ENCODE peak calls at places on chromosomes 13 and 19, in eight cellular contexts. F is naive B cell; O is iris pigment epithelial cell; L is RWPE1; Y is NCI-H2081 treated with DMSO at 0.1 percent for 48 hours; T is activated CD4-positive, alpha-beta T cell treated with anti-CD3 and anti-CD28 coated beads, Interleukin-2, amount 10 ng/mL, durations not matched to agents 7 days and 5 days; K is stimulated activated CD4-positive, alpha-beta T cell treated with anti-CD3 and anti-CD28 coated beads, Interleukin-2, amount 100 ng/mL, for 4 hours; N is stimulated activated CD8-positive, alpha-beta memory T cell treated with anti-CD3 and anti-CD28 coated beads, Interleukin-15, amount 100 ng/mL, for 4 hours. H is an unnamed sample.

GRCh38 chr13:34207334-34207733 is 389.4 kb downstream of the RFC3 start:
- DNase-seq in K (no peak), F (no peak), N (no peak), O (peak; percentile 94), T (no peak), Y (no peak), L (peak; percentile 35), H (peak; percentile 79)

GRCh38 chr13:110454227-110454859 is 107.2 kb downstream of the RAB20 start:
- DNase-seq in K (no peak), L (no peak), O (no peak), F (no peak), Y (no peak), T (no peak), N (no peak), H (no peak)

GRCh38 chr13:92974905-92975429 is 251.6 kb upstream of the GPC6 start:
- DNase-seq in O (no peak), F (no peak), K (no peak), T (no peak), N (no peak), L (no peak), Y (no peak), H (no peak)

GRCh38 chr13:48782429-48782840 is 128.7 kb downstream of the CYSLTR2 start:
- DNase-seq in K (no peak), L (no peak), Y (no peak), O (no peak), F (no peak), T (no peak), N (no peak), H (no peak)

GRCh38 chr19:47324502-47324901 is 7.5 kb upstream of the C5AR2 start:
- DNase-seq in N (no peak), K (no peak), O (no peak), T (no peak), F (no peak), Y (no peak), L (no peak), H (no peak)

GRCh38 chr19:15538774-15539173 is 30.4 kb downstream of the CYP4F22 start:
- DNase-seq in F (no peak), L (no peak), T (peak; percentile 30), K (no peak), Y (no peak), N (no peak), O (peak; percentile 28), H (no peak)

GRCh38 chr19:14070268-14071050 is 2.1 kb upstream of the MISP3 start:
- DNase-seq in N (no peak), K (no peak), T (no peak), F (no peak), L (no peak), O (no peak), Y (no peak), H (no peak)

GRCh38 chr19:30227071-30227621 is 145.0 kb upstream of the ZNF536 start:
- DNase-seq in K (no peak), L (no peak), O (no peak), Y (no peak), F (no peak), T (peak; percentile 16), N (no peak), H (no peak)

GRCh38 chr13:21106089-21106488 is 44.7 kb upstream of the LATS2 start:
- DNase-seq in Y (no peak), L (no peak), N (no peak), F (no peak), T (no peak), O (peak; percentile 73), K (no peak), H (peak; percentile 84)

GRCh38 chr13:106522898-106523525 is 12.4 kb downstream of the EFNB2 start:
- DNase-seq in T (no peak), K (no peak), Y (no peak), N (no peak), L (no peak), F (no peak), O (no peak), H (no peak)

GRCh38 chr19:52923782-52924593 is 760 bp upstream of the ZNF888 start:
- DNase-seq in K (no peak), F (no peak), T (no peak), Y (no peak), N (no peak), O (peak; percentile 45), L (no peak), H (peak; percentile 21)

GRCh38 chr13:67100723-67101122 is 129.4 kb downstream of the PCDH9 start:
- DNase-seq in L (no peak), F (no peak), N (no peak), O (peak; percentile 46), Y (no peak), K (no peak), T (no peak), H (no peak)

GRCh38 chr13:18996221-18996620 is 185.4 kb downstream of the TUBA3C start:
- DNase-seq in T (no peak), K (no peak), F (no peak), N (no peak), O (no peak), Y (no peak), L (no peak), H (no peak)

GRCh38 chr19:12778020-12778904 is 2.9 kb upstream of the HOOK2 start:
- DNase-seq in O (peak; percentile 77), N (no peak), K (no peak), Y (peak; percentile 71), F (peak; percentile 71), L (peak; percentile 58), T (peak; percentile 44), H (peak; percentile 83)

GRCh38 chr19:30158893-30159245 is 213.3 kb upstream of the ZNF536 start:
- DNase-seq in N (no peak), L (no peak), O (no peak), T (no peak), F (no peak), K (no peak), Y (no peak), H (no peak)

GRCh38 chr13:94712812-94713555 is 639 bp upstream of the SOX21 start:
- DNase-seq in N (no peak), L (peak; percentile 31), K (no peak), T (no peak), O (peak; percentile 74), Y (no peak), F (no peak), H (peak; percentile 79)

GRCh38 chr13:36395280-36395679 is 37.0 kb upstream of the CCNA1 start:
- DNase-seq in N (no peak), K (no peak), O (peak; percentile 77), F (no peak), T (no peak), Y (no peak), L (peak; percentile 60), H (peak; percentile 85)

GRCh38 chr19:13848811-13849241 is 28.1 kb upstream of the NANOS3 start:
- DNase-seq in N (no peak), O (no peak), F (no peak), L (no peak), K (no peak), Y (no peak), T (no peak), H (no peak)

GRCh38 chr13:106133025-106133424 is 402.4 kb downstream of the EFNB2 start:
- DNase-seq in L (peak; percentile 57), T (no peak), K (no peak), O (peak; percentile 90), F (no peak), Y (no peak), N (no peak), H (peak; percentile 62)

GRCh38 chr13:34458756-34459462 is 483.2 kb upstream of the NBEA start:
- DNase-seq in L (no peak), K (no peak), N (no peak), Y (peak; percentile 2), F (no peak), O (no peak), T (no peak), H (no peak)

GRCh38 chr19:30637926-30638325 is 265.7 kb downstream of the ZNF536 start:
- DNase-seq in Y (no peak), F (no peak), N (no peak), K (no peak), O (no peak), T (no peak), L (no peak), H (no peak)

GRCh38 chr13:38897521-38897920 is 93.1 kb downstream of the STOML3 start:
- DNase-seq in Y (no peak), T (no peak), O (no peak), N (no peak), L (no peak), F (no peak), K (no peak), H (no peak)

GRCh38 chr19:6718741-6719539 is 1.5 kb downstream of the C3 start:
- DNase-seq in F (no peak), L (peak; percentile 74), T (peak; percentile 40), Y (no peak), N (no peak), O (peak; percentile 41), K (no peak), H (peak; percentile 23)

GRCh38 chr13:100399455-100399854 is 189.1 kb downstream of the GGACT start:
- DNase-seq in O (no peak), K (no peak), T (no peak), F (no peak), L (no peak), Y (peak; percentile 55), N (no peak), H (no peak)

GRCh38 chr19:34967551-34967950 is 3.5 kb upstream of the ZNF792 start:
- DNase-seq in O (no peak), F (no peak), L (no peak), T (no peak), N (no peak), K (no peak), Y (no peak), H (no peak)

GRCh38 chr13:27449081-27449603 is 1.2 kb downstream of the MTIF3 start:
- DNase-seq in L (no peak), O (no peak), N (no peak), Y (no peak), T (no peak), F (no peak), K (no peak), H (no peak)

GRCh38 chr13:82772802-82773201 is 1109.5 kb downstream of the SLITRK1 start:
- DNase-seq in K (no peak), Y (no peak), F (no peak), O (peak; percentile 34), L (no peak), T (no peak), N (no peak), H (peak; percentile 16)

GRCh38 chr13:25776722-25777121 is 275.1 kb downstream of the SHISA2 start:
- DNase-seq in F (no peak), O (no peak), T (no peak), K (no peak), Y (no peak), N (no peak), L (no peak), H (no peak)

GRCh38 chr19:27774827-27775226 is 1438.1 kb downstream of the UQCRFS1 start:
- DNase-seq in T (peak; percentile 39), K (no peak), N (no peak), Y (no peak), L (no peak), F (peak; percentile 19), O (no peak), H (no peak)

GRCh38 chr19:6766357-6767080 is 716 bp downstream of the SH2D3A start:
- DNase-seq in K (no peak), O (no peak), F (no peak), L (no peak), T (no peak), Y (no peak), N (no peak), H (no peak)